ENCODE peak calls at places on chromosome 20, in seven cellular contexts. One of them, this sample, is unnamed.

GRCh38 chr20:60974022-60974421 is 278.0 kb upstream of the CDH4 start:
- DNase-seq in occipital lobe: no peak
- DNase-seq in stimulated activated CD4-positive, alpha-beta T cell treated with anti-CD3 and anti-CD28 coated beads, Interleukin-2, amount 100 ng/mL, for 24 hours: no peak
- DNase-seq in lower leg skin: no peak
- DNase-seq in activated naive CD4-positive, alpha-beta T cell treated with anti-CD3 and anti-CD28 coated beads, Interleukin-2, amount 50 U/mL, for 16 hours: no peak
- DNase-seq in activated CD8-positive, alpha-beta memory T cell treated with anti-CD3 and anti-CD28 coated beads, Interleukin-2, amount 10 ng/mL, durations not matched to agents 7 days and 5 days: no peak
- DNase-seq in HEK293T: no peak
- DNase-seq in this sample: no peak

GRCh38 chr20:12056836-12057235 is 139.1 kb downstream of the BTBD3 start:
- DNase-seq in activated CD8-positive, alpha-beta memory T cell treated with anti-CD3 and anti-CD28 coated beads, Interleukin-2, amount 10 ng/mL, durations not matched to agents 7 days and 5 days: no peak
- DNase-seq in HEK293T: no peak
- DNase-seq in activated naive CD4-positive, alpha-beta T cell treated with anti-CD3 and anti-CD28 coated beads, Interleukin-2, amount 50 U/mL, for 16 hours: no peak
- DNase-seq in lower leg skin: no peak
- DNase-seq in occipital lobe: no peak
- DNase-seq in stimulated activated CD4-positive, alpha-beta T cell treated with anti-CD3 and anti-CD28 coated beads, Interleukin-2, amount 100 ng/mL, for 24 hours: no peak
- DNase-seq in this sample: no peak

GRCh38 chr20:51861726-51862466 is 59.6 kb upstream of the SALL4 start:
- DNase-seq in activated CD8-positive, alpha-beta memory T cell treated with anti-CD3 and anti-CD28 coated beads, Interleukin-2, amount 10 ng/mL, durations not matched to agents 7 days and 5 days: no peak
- DNase-seq in HEK293T: no peak
- DNase-seq in activated naive CD4-positive, alpha-beta T cell treated with anti-CD3 and anti-CD28 coated beads, Interleukin-2, amount 50 U/mL, for 16 hours: no peak
- DNase-seq in stimulated activated CD4-positive, alpha-beta T cell treated with anti-CD3 and anti-CD28 coated beads, Interleukin-2, amount 100 ng/mL, for 24 hours: no peak
- DNase-seq in lower leg skin: no peak
- DNase-seq in occipital lobe: no peak
- DNase-seq in this sample: no peak

GRCh38 chr20:6940052-6940451 is 172.6 kb downstream of the BMP2 start:
- DNase-seq in HEK293T: peak; percentile 38
- DNase-seq in activated naive CD4-positive, alpha-beta T cell treated with anti-CD3 and anti-CD28 coated beads, Interleukin-2, amount 50 U/mL, for 16 hours: no peak
- DNase-seq in stimulated activated CD4-positive, alpha-beta T cell treated with anti-CD3 and anti-CD28 coated beads, Interleukin-2, amount 100 ng/mL, for 24 hours: no peak
- DNase-seq in occipital lobe: no peak
- DNase-seq in activated CD8-positive, alpha-beta memory T cell treated with anti-CD3 and anti-CD28 coated beads, Interleukin-2, amount 10 ng/mL, durations not matched to agents 7 days and 5 days: no peak
- DNase-seq in lower leg skin: no peak
- DNase-seq in this sample: no peak

GRCh38 chr20:33677991-33678431 is 3.8 kb upstream of the NECAB3 start:
- DNase-seq in activated CD8-positive, alpha-beta memory T cell treated with anti-CD3 and anti-CD28 coated beads, Interleukin-2, amount 10 ng/mL, durations not matched to agents 7 days and 5 days: no peak
- DNase-seq in occipital lobe: no peak
- DNase-seq in stimulated activated CD4-positive, alpha-beta T cell treated with anti-CD3 and anti-CD28 coated beads, Interleukin-2, amount 100 ng/mL, for 24 hours: no peak
- DNase-seq in HEK293T: no peak
- DNase-seq in lower leg skin: no peak
- DNase-seq in activated naive CD4-positive, alpha-beta T cell treated with anti-CD3 and anti-CD28 coated beads, Interleukin-2, amount 50 U/mL, for 16 hours: no peak
- DNase-seq in this sample: no peak

GRCh38 chr20:5784735-5785134 is 34.5 kb downstream of the SHLD1 start:
- DNase-seq in occipital lobe: no peak
- DNase-seq in stimulated activated CD4-positive, alpha-beta T cell treated with anti-CD3 and anti-CD28 coated beads, Interleukin-2, amount 100 ng/mL, for 24 hours: no peak
- DNase-seq in HEK293T: no peak
- DNase-seq in activated naive CD4-positive, alpha-beta T cell treated with anti-CD3 and anti-CD28 coated beads, Interleukin-2, amount 50 U/mL, for 16 hours: no peak
- DNase-seq in lower leg skin: peak; percentile 21
- DNase-seq in activated CD8-positive, alpha-beta memory T cell treated with anti-CD3 and anti-CD28 coated beads, Interleukin-2, amount 10 ng/mL, durations not matched to agents 7 days and 5 days: no peak
- DNase-seq in this sample: no peak

GRCh38 chr20:38460040-38460623 is 12.5 kb upstream of the RALGAPB start:
- DNase-seq in activated naive CD4-positive, alpha-beta T cell treated with anti-CD3 and anti-CD28 coated beads, Interleukin-2, amount 50 U/mL, for 16 hours: no peak
- DNase-seq in activated CD8-positive, alpha-beta memory T cell treated with anti-CD3 and anti-CD28 coated beads, Interleukin-2, amount 10 ng/mL, durations not matched to agents 7 days and 5 days: no peak
- DNase-seq in HEK293T: peak; percentile 42
- DNase-seq in lower leg skin: no peak
- DNase-seq in stimulated activated CD4-positive, alpha-beta T cell treated with anti-CD3 and anti-CD28 coated beads, Interleukin-2, amount 100 ng/mL, for 24 hours: no peak
- DNase-seq in occipital lobe: no peak
- DNase-seq in this sample: no peak

GRCh38 chr20:38311100-38311499 is 7.1 kb downstream of the BPI start:
- DNase-seq in HEK293T: no peak
- DNase-seq in activated naive CD4-positive, alpha-beta T cell treated with anti-CD3 and anti-CD28 coated beads, Interleukin-2, amount 50 U/mL, for 16 hours: no peak
- DNase-seq in lower leg skin: no peak
- DNase-seq in occipital lobe: no peak
- DNase-seq in activated CD8-positive, alpha-beta memory T cell treated with anti-CD3 and anti-CD28 coated beads, Interleukin-2, amount 10 ng/mL, durations not matched to agents 7 days and 5 days: no peak
- DNase-seq in stimulated activated CD4-positive, alpha-beta T cell treated with anti-CD3 and anti-CD28 coated beads, Interleukin-2, amount 100 ng/mL, for 24 hours: no peak
- DNase-seq in this sample: no peak

GRCh38 chr20:34375977-34376430 is 12.9 kb downstream of the ITCH start:
- DNase-seq in occipital lobe: no peak
- DNase-seq in stimulated activated CD4-positive, alpha-beta T cell treated with anti-CD3 and anti-CD28 coated beads, Interleukin-2, amount 100 ng/mL, for 24 hours: no peak
- DNase-seq in HEK293T: no peak
- DNase-seq in lower leg skin: peak; percentile 3
- DNase-seq in activated CD8-positive, alpha-beta memory T cell treated with anti-CD3 and anti-CD28 coated beads, Interleukin-2, amount 10 ng/mL, durations not matched to agents 7 days and 5 days: no peak
- DNase-seq in activated naive CD4-positive, alpha-beta T cell treated with anti-CD3 and anti-CD28 coated beads, Interleukin-2, amount 50 U/mL, for 16 hours: no peak
- DNase-seq in this sample: peak; percentile 50

GRCh38 chr20:10308652-10309051 is 90.0 kb downstream of the SNAP25 start:
- DNase-seq in occipital lobe: no peak
- DNase-seq in activated naive CD4-positive, alpha-beta T cell treated with anti-CD3 and anti-CD28 coated beads, Interleukin-2, amount 50 U/mL, for 16 hours: no peak
- DNase-seq in lower leg skin: no peak
- DNase-seq in HEK293T: no peak
- DNase-seq in stimulated activated CD4-positive, alpha-beta T cell treated with anti-CD3 and anti-CD28 coated beads, Interleukin-2, amount 100 ng/mL, for 24 hours: no peak
- DNase-seq in activated CD8-positive, alpha-beta memory T cell treated with anti-CD3 and anti-CD28 coated beads, Interleukin-2, amount 10 ng/mL, durations not matched to agents 7 days and 5 days: no peak
- DNase-seq in this sample: no peak

GRCh38 chr20:427849-428657 is 20.0 kb downstream of the RBCK1 start:
- DNase-seq in activated naive CD4-positive, alpha-beta T cell treated with anti-CD3 and anti-CD28 coated beads, Interleukin-2, amount 50 U/mL, for 16 hours: no peak
- DNase-seq in HEK293T: no peak
- DNase-seq in stimulated activated CD4-positive, alpha-beta T cell treated with anti-CD3 and anti-CD28 coated beads, Interleukin-2, amount 100 ng/mL, for 24 hours: no peak
- DNase-seq in occipital lobe: no peak
- DNase-seq in activated CD8-positive, alpha-beta memory T cell treated with anti-CD3 and anti-CD28 coated beads, Interleukin-2, amount 10 ng/mL, durations not matched to agents 7 days and 5 days: no peak
- DNase-seq in lower leg skin: peak; percentile 83
- DNase-seq in this sample: no peak

GRCh38 chr20:44651507-44652373 is at the start of gene ADA:
- DNase-seq in activated naive CD4-positive, alpha-beta T cell treated with anti-CD3 and anti-CD28 coated beads, Interleukin-2, amount 50 U/mL, for 16 hours: peak; percentile 55
- DNase-seq in stimulated activated CD4-positive, alpha-beta T cell treated with anti-CD3 and anti-CD28 coated beads, Interleukin-2, amount 100 ng/mL, for 24 hours: peak; percentile 50
- DNase-seq in HEK293T: peak; percentile 69
- DNase-seq in occipital lobe: no peak
- DNase-seq in activated CD8-positive, alpha-beta memory T cell treated with anti-CD3 and anti-CD28 coated beads, Interleukin-2, amount 10 ng/mL, durations not matched to agents 7 days and 5 days: peak; percentile 71
- DNase-seq in lower leg skin: peak; percentile 94
- DNase-seq in this sample: peak; percentile 83

GRCh38 chr20:57568088-57568896 is 7.4 kb downstream of the PCK1 start:
- DNase-seq in HEK293T: no peak
- DNase-seq in occipital lobe: no peak
- DNase-seq in lower leg skin: no peak
- DNase-seq in activated CD8-positive, alpha-beta memory T cell treated with anti-CD3 and anti-CD28 coated beads, Interleukin-2, amount 10 ng/mL, durations not matched to agents 7 days and 5 days: no peak
- DNase-seq in activated naive CD4-positive, alpha-beta T cell treated with anti-CD3 and anti-CD28 coated beads, Interleukin-2, amount 50 U/mL, for 16 hours: no peak
- DNase-seq in stimulated activated CD4-positive, alpha-beta T cell treated with anti-CD3 and anti-CD28 coated beads, Interleukin-2, amount 100 ng/mL, for 24 hours: no peak
- DNase-seq in this sample: no peak

GRCh38 chr20:2544211-2544610 is 7.8 kb downstream of the TMC2 start:
- DNase-seq in activated CD8-positive, alpha-beta memory T cell treated with anti-CD3 and anti-CD28 coated beads, Interleukin-2, amount 10 ng/mL, durations not matched to agents 7 days and 5 days: no peak
- DNase-seq in HEK293T: no peak
- DNase-seq in stimulated activated CD4-positive, alpha-beta T cell treated with anti-CD3 and anti-CD28 coated beads, Interleukin-2, amount 100 ng/mL, for 24 hours: no peak
- DNase-seq in lower leg skin: no peak
- DNase-seq in activated naive CD4-positive, alpha-beta T cell treated with anti-CD3 and anti-CD28 coated beads, Interleukin-2, amount 50 U/mL, for 16 hours: no peak
- DNase-seq in occipital lobe: no peak
- DNase-seq in this sample: no peak

GRCh38 chr20:18003897-18004296 is 35.1 kb downstream of the MGME1 start:
- DNase-seq in activated CD8-positive, alpha-beta memory T cell treated with anti-CD3 and anti-CD28 coated beads, Interleukin-2, amount 10 ng/mL, durations not matched to agents 7 days and 5 days: no peak
- DNase-seq in lower leg skin: peak; percentile 64
- DNase-seq in activated naive CD4-positive, alpha-beta T cell treated with anti-CD3 and anti-CD28 coated beads, Interleukin-2, amount 50 U/mL, for 16 hours: no peak
- DNase-seq in stimulated activated CD4-positive, alpha-beta T cell treated with anti-CD3 and anti-CD28 coated beads, Interleukin-2, amount 100 ng/mL, for 24 hours: no peak
- DNase-seq in occipital lobe: no peak
- DNase-seq in HEK293T: no peak
- DNase-seq in this sample: no peak

GRCh38 chr20:33224399-33224798 is 7.2 kb downstream of the BPIFA3 start:
- DNase-seq in HEK293T: no peak
- DNase-seq in occipital lobe: no peak
- DNase-seq in stimulated activated CD4-positive, alpha-beta T cell treated with anti-CD3 and anti-CD28 coated beads, Interleukin-2, amount 100 ng/mL, for 24 hours: no peak
- DNase-seq in activated CD8-positive, alpha-beta memory T cell treated with anti-CD3 and anti-CD28 coated beads, Interleukin-2, amount 10 ng/mL, durations not matched to agents 7 days and 5 days: no peak
- DNase-seq in activated naive CD4-positive, alpha-beta T cell treated with anti-CD3 and anti-CD28 coated beads, Interleukin-2, amount 50 U/mL, for 16 hours: no peak
- DNase-seq in lower leg skin: no peak
- DNase-seq in this sample: no peak

GRCh38 chr20:24765316-24766142 is 183.5 kb upstream of the CST7 start:
- DNase-seq in activated CD8-positive, alpha-beta memory T cell treated with anti-CD3 and anti-CD28 coated beads, Interleukin-2, amount 10 ng/mL, durations not matched to agents 7 days and 5 days: peak; percentile 19
- DNase-seq in stimulated activated CD4-positive, alpha-beta T cell treated with anti-CD3 and anti-CD28 coated beads, Interleukin-2, amount 100 ng/mL, for 24 hours: no peak
- DNase-seq in occipital lobe: no peak
- DNase-seq in activated naive CD4-positive, alpha-beta T cell treated with anti-CD3 and anti-CD28 coated beads, Interleukin-2, amount 50 U/mL, for 16 hours: no peak
- DNase-seq in lower leg skin: peak; percentile 49
- DNase-seq in HEK293T: no peak
- DNase-seq in this sample: peak; percentile 31

GRCh38 chr20:38728911-38729642 is 4.8 kb downstream of the SLC32A1 start:
- DNase-seq in stimulated activated CD4-positive, alpha-beta T cell treated with anti-CD3 and anti-CD28 coated beads, Interleukin-2, amount 100 ng/mL, for 24 hours: no peak
- DNase-seq in activated CD8-positive, alpha-beta memory T cell treated with anti-CD3 and anti-CD28 coated beads, Interleukin-2, amount 10 ng/mL, durations not matched to agents 7 days and 5 days: no peak
- DNase-seq in activated naive CD4-positive, alpha-beta T cell treated with anti-CD3 and anti-CD28 coated beads, Interleukin-2, amount 50 U/mL, for 16 hours: peak; percentile 14
- DNase-seq in HEK293T: no peak
- DNase-seq in occipital lobe: no peak
- DNase-seq in lower leg skin: no peak
- DNase-seq in this sample: no peak

GRCh38 chr20:10217517-10218410 is 866 bp upstream of the SNAP25 start:
- DNase-seq in lower leg skin: no peak
- DNase-seq in stimulated activated CD4-positive, alpha-beta T cell treated with anti-CD3 and anti-CD28 coated beads, Interleukin-2, amount 100 ng/mL, for 24 hours: peak; percentile 19
- DNase-seq in activated naive CD4-positive, alpha-beta T cell treated with anti-CD3 and anti-CD28 coated beads, Interleukin-2, amount 50 U/mL, for 16 hours: no peak
- DNase-seq in activated CD8-positive, alpha-beta memory T cell treated with anti-CD3 and anti-CD28 coated beads, Interleukin-2, amount 10 ng/mL, durations not matched to agents 7 days and 5 days: no peak
- DNase-seq in HEK293T: peak; percentile 22
- DNase-seq in occipital lobe: peak; percentile 74
- DNase-seq in this sample: no peak

GRCh38 chr20:46964299-46965123 is 69.9 kb downstream of the EYA2 start:
- DNase-seq in HEK293T: no peak
- DNase-seq in stimulated activated CD4-positive, alpha-beta T cell treated with anti-CD3 and anti-CD28 coated beads, Interleukin-2, amount 100 ng/mL, for 24 hours: no peak
- DNase-seq in occipital lobe: no peak
- DNase-seq in activated CD8-positive, alpha-beta memory T cell treated with anti-CD3 and anti-CD28 coated beads, Interleukin-2, amount 10 ng/mL, durations not matched to agents 7 days and 5 days: no peak
- DNase-seq in activated naive CD4-positive, alpha-beta T cell treated with anti-CD3 and anti-CD28 coated beads, Interleukin-2, amount 50 U/mL, for 16 hours: no peak
- DNase-seq in lower leg skin: peak; percentile 68
- DNase-seq in this sample: no peak

GRCh38 chr20:61234224-61234623 is 17.8 kb upstream of the CDH4 start:
- DNase-seq in HEK293T: no peak
- DNase-seq in activated CD8-positive, alpha-beta memory T cell treated with anti-CD3 and anti-CD28 coated beads, Interleukin-2, amount 10 ng/mL, durations not matched to agents 7 days and 5 days: no peak
- DNase-seq in lower leg skin: no peak
- DNase-seq in activated naive CD4-positive, alpha-beta T cell treated with anti-CD3 and anti-CD28 coated beads, Interleukin-2, amount 50 U/mL, for 16 hours: no peak
- DNase-seq in stimulated activated CD4-positive, alpha-beta T cell treated with anti-CD3 and anti-CD28 coated beads, Interleukin-2, amount 100 ng/mL, for 24 hours: no peak
- DNase-seq in occipital lobe: no peak
- DNase-seq in this sample: no peak

GRCh38 chr20:4099905-4100675 is 84.7 kb upstream of the RNF24 start:
- DNase-seq in occipital lobe: no peak
- DNase-seq in stimulated activated CD4-positive, alpha-beta T cell treated with anti-CD3 and anti-CD28 coated beads, Interleukin-2, amount 100 ng/mL, for 24 hours: peak; percentile 1
- DNase-seq in activated CD8-positive, alpha-beta memory T cell treated with anti-CD3 and anti-CD28 coated beads, Interleukin-2, amount 10 ng/mL, durations not matched to agents 7 days and 5 days: no peak
- DNase-seq in activated naive CD4-positive, alpha-beta T cell treated with anti-CD3 and anti-CD28 coated beads, Interleukin-2, amount 50 U/mL, for 16 hours: no peak
- DNase-seq in HEK293T: no peak
- DNase-seq in lower leg skin: no peak
- DNase-seq in this sample: no peak

GRCh38 chr20:53322651-53323050 is 271.0 kb downstream of the ZNF217 start:
- DNase-seq in HEK293T: no peak
- DNase-seq in occipital lobe: no peak
- DNase-seq in stimulated activated CD4-positive, alpha-beta T cell treated with anti-CD3 and anti-CD28 coated beads, Interleukin-2, amount 100 ng/mL, for 24 hours: no peak
- DNase-seq in lower leg skin: no peak
- DNase-seq in activated naive CD4-positive, alpha-beta T cell treated with anti-CD3 and anti-CD28 coated beads, Interleukin-2, amount 50 U/mL, for 16 hours: no peak
- DNase-seq in activated CD8-positive, alpha-beta memory T cell treated with anti-CD3 and anti-CD28 coated beads, Interleukin-2, amount 10 ng/mL, durations not matched to agents 7 days and 5 days: no peak
- DNase-seq in this sample: no peak

GRCh38 chr20:48769111-48769879 is 58.5 kb downstream of the PREX1 start:
- DNase-seq in HEK293T: no peak
- DNase-seq in lower leg skin: no peak
- DNase-seq in stimulated activated CD4-positive, alpha-beta T cell treated with anti-CD3 and anti-CD28 coated beads, Interleukin-2, amount 100 ng/mL, for 24 hours: peak; percentile 88
- DNase-seq in activated naive CD4-positive, alpha-beta T cell treated with anti-CD3 and anti-CD28 coated beads, Interleukin-2, amount 50 U/mL, for 16 hours: peak; percentile 89
- DNase-seq in occipital lobe: no peak
- DNase-seq in activated CD8-positive, alpha-beta memory T cell treated with anti-CD3 and anti-CD28 coated beads, Interleukin-2, amount 10 ng/mL, durations not matched to agents 7 days and 5 days: peak; percentile 96
- DNase-seq in this sample: peak; percentile 95

GRCh38 chr20:17636523-17637412 is 45.3 kb downstream of the RRBP1 start:
- DNase-seq in activated naive CD4-positive, alpha-beta T cell treated with anti-CD3 and anti-CD28 coated beads, Interleukin-2, amount 50 U/mL, for 16 hours: no peak
- DNase-seq in HEK293T: no peak
- DNase-seq in occipital lobe: peak; percentile 78
- DNase-seq in lower leg skin: no peak
- DNase-seq in activated CD8-positive, alpha-beta memory T cell treated with anti-CD3 and anti-CD28 coated beads, Interleukin-2, amount 10 ng/mL, durations not matched to agents 7 days and 5 days: no peak
- DNase-seq in stimulated activated CD4-positive, alpha-beta T cell treated with anti-CD3 and anti-CD28 coated beads, Interleukin-2, amount 100 ng/mL, for 24 hours: no peak
- DNase-seq in this sample: no peak

GRCh38 chr20:56433221-56433879 is 21.3 kb downstream of the CASS4 start:
- DNase-seq in occipital lobe: no peak
- DNase-seq in HEK293T: no peak
- DNase-seq in lower leg skin: peak; percentile 54
- DNase-seq in activated naive CD4-positive, alpha-beta T cell treated with anti-CD3 and anti-CD28 coated beads, Interleukin-2, amount 50 U/mL, for 16 hours: no peak
- DNase-seq in activated CD8-positive, alpha-beta memory T cell treated with anti-CD3 and anti-CD28 coated beads, Interleukin-2, amount 10 ng/mL, durations not matched to agents 7 days and 5 days: no peak
- DNase-seq in stimulated activated CD4-positive, alpha-beta T cell treated with anti-CD3 and anti-CD28 coated beads, Interleukin-2, amount 100 ng/mL, for 24 hours: no peak
- DNase-seq in this sample: peak; percentile 17

GRCh38 chr20:32893878-32894483 is 35.3 kb downstream of the EFCAB8 start:
- DNase-seq in stimulated activated CD4-positive, alpha-beta T cell treated with anti-CD3 and anti-CD28 coated beads, Interleukin-2, amount 100 ng/mL, for 24 hours: no peak
- DNase-seq in activated naive CD4-positive, alpha-beta T cell treated with anti-CD3 and anti-CD28 coated beads, Interleukin-2, amount 50 U/mL, for 16 hours: no peak
- DNase-seq in activated CD8-positive, alpha-beta memory T cell treated with anti-CD3 and anti-CD28 coated beads, Interleukin-2, amount 10 ng/mL, durations not matched to agents 7 days and 5 days: no peak
- DNase-seq in occipital lobe: no peak
- DNase-seq in lower leg skin: no peak
- DNase-seq in HEK293T: peak; percentile 59
- DNase-seq in this sample: no peak

GRCh38 chr20:38685853-38686473 is 38.3 kb upstream of the SLC32A1 start:
- DNase-seq in occipital lobe: no peak
- DNase-seq in HEK293T: peak; percentile 65
- DNase-seq in stimulated activated CD4-positive, alpha-beta T cell treated with anti-CD3 and anti-CD28 coated beads, Interleukin-2, amount 100 ng/mL, for 24 hours: peak; percentile 36
- DNase-seq in activated CD8-positive, alpha-beta memory T cell treated with anti-CD3 and anti-CD28 coated beads, Interleukin-2, amount 10 ng/mL, durations not matched to agents 7 days and 5 days: peak; percentile 68
- DNase-seq in activated naive CD4-positive, alpha-beta T cell treated with anti-CD3 and anti-CD28 coated beads, Interleukin-2, amount 50 U/mL, for 16 hours: peak; percentile 39
- DNase-seq in lower leg skin: peak; percentile 59
- DNase-seq in this sample: peak; percentile 73

GRCh38 chr20:37147250-37147649 is 31.9 kb upstream of the RPN2 start:
- DNase-seq in lower leg skin: no peak
- DNase-seq in activated naive CD4-positive, alpha-beta T cell treated with anti-CD3 and anti-CD28 coated beads, Interleukin-2, amount 50 U/mL, for 16 hours: no peak
- DNase-seq in HEK293T: no peak
- DNase-seq in activated CD8-positive, alpha-beta memory T cell treated with anti-CD3 and anti-CD28 coated beads, Interleukin-2, amount 10 ng/mL, durations not matched to agents 7 days and 5 days: no peak
- DNase-seq in stimulated activated CD4-positive, alpha-beta T cell treated with anti-CD3 and anti-CD28 coated beads, Interleukin-2, amount 100 ng/mL, for 24 hours: no peak
- DNase-seq in occipital lobe: no peak
- DNase-seq in this sample: no peak

GRCh38 chr20:15799871-15800270 is 773.4 kb downstream of the KIF16B start:
- DNase-seq in lower leg skin: no peak
- DNase-seq in HEK293T: no peak
- DNase-seq in stimulated activated CD4-positive, alpha-beta T cell treated with anti-CD3 and anti-CD28 coated beads, Interleukin-2, amount 100 ng/mL, for 24 hours: no peak
- DNase-seq in occipital lobe: no peak
- DNase-seq in activated CD8-positive, alpha-beta memory T cell treated with anti-CD3 and anti-CD28 coated beads, Interleukin-2, amount 10 ng/mL, durations not matched to agents 7 days and 5 days: no peak
- DNase-seq in activated naive CD4-positive, alpha-beta T cell treated with anti-CD3 and anti-CD28 coated beads, Interleukin-2, amount 50 U/mL, for 16 hours: no peak
- DNase-seq in this sample: no peak

GRCh38 chr20:9974324-9974723 is 60.5 kb upstream of the ANKEF1 start:
- DNase-seq in HEK293T: no peak
- DNase-seq in stimulated activated CD4-positive, alpha-beta T cell treated with anti-CD3 and anti-CD28 coated beads, Interleukin-2, amount 100 ng/mL, for 24 hours: no peak
- DNase-seq in activated naive CD4-positive, alpha-beta T cell treated with anti-CD3 and anti-CD28 coated beads, Interleukin-2, amount 50 U/mL, for 16 hours: no peak
- DNase-seq in occipital lobe: no peak
- DNase-seq in activated CD8-positive, alpha-beta memory T cell treated with anti-CD3 and anti-CD28 coated beads, Interleukin-2, amount 10 ng/mL, durations not matched to agents 7 days and 5 days: no peak
- DNase-seq in lower leg skin: no peak
- DNase-seq in this sample: no peak

GRCh38 chr20:46787986-46788762 is 78.7 kb downstream of the SLC2A10 start:
- DNase-seq in HEK293T: no peak
- DNase-seq in stimulated activated CD4-positive, alpha-beta T cell treated with anti-CD3 and anti-CD28 coated beads, Interleukin-2, amount 100 ng/mL, for 24 hours: no peak
- DNase-seq in lower leg skin: no peak
- DNase-seq in activated naive CD4-positive, alpha-beta T cell treated with anti-CD3 and anti-CD28 coated beads, Interleukin-2, amount 50 U/mL, for 16 hours: no peak
- DNase-seq in occipital lobe: no peak
- DNase-seq in activated CD8-positive, alpha-beta memory T cell treated with anti-CD3 and anti-CD28 coated beads, Interleukin-2, amount 10 ng/mL, durations not matched to agents 7 days and 5 days: no peak
- DNase-seq in this sample: no peak

This sample was measured in activated effector memory CD4-positive, alpha-beta T cell treated with anti-CD3 and anti-CD28 coated beads, Interleukin-2, amount 50 U/mL, for 16 hours.